ENCODE peak calls at places on chromosomes 1 and 21, in seven cellular contexts. One of them, this sample, is unnamed.

GRCh38 chr1:208204779-208205178 is 39.4 kb downstream of the PLXNA2 start:
- DNase-seq in HS-5: no peak
- DNase-seq in Calu3: no peak
- DNase-seq in COR-L47: no peak
- DNase-seq in activated CD4-positive, alpha-beta T cell treated with anti-CD3 and anti-CD28 coated beads, Interleukin-2, amount 50 U/mL, for 1 hour: no peak
- DNase-seq in CD8-positive, alpha-beta memory T cell: no peak
- DNase-seq in C1 segment of cervical spinal cord: no peak
- DNase-seq in this sample: no peak

GRCh38 chr21:32200029-32200428 is 78.8 kb downstream of the MIS18A start:
- DNase-seq in COR-L47: no peak
- DNase-seq in HS-5: no peak
- DNase-seq in Calu3: no peak
- DNase-seq in activated CD4-positive, alpha-beta T cell treated with anti-CD3 and anti-CD28 coated beads, Interleukin-2, amount 50 U/mL, for 1 hour: no peak
- DNase-seq in CD8-positive, alpha-beta memory T cell: no peak
- DNase-seq in C1 segment of cervical spinal cord: no peak
- DNase-seq in this sample: no peak

GRCh38 chr1:228469413-228470162 is 17.6 kb upstream of the RNF187 start:
- DNase-seq in activated CD4-positive, alpha-beta T cell treated with anti-CD3 and anti-CD28 coated beads, Interleukin-2, amount 50 U/mL, for 1 hour: no peak
- DNase-seq in COR-L47: no peak
- DNase-seq in HS-5: no peak
- DNase-seq in CD8-positive, alpha-beta memory T cell: no peak
- DNase-seq in Calu3: no peak
- DNase-seq in C1 segment of cervical spinal cord: no peak
- DNase-seq in this sample: no peak

GRCh38 chr1:93814795-93815737 is 63.9 kb downstream of the DNTTIP2 start:
- DNase-seq in Calu3: no peak
- DNase-seq in activated CD4-positive, alpha-beta T cell treated with anti-CD3 and anti-CD28 coated beads, Interleukin-2, amount 50 U/mL, for 1 hour: no peak
- DNase-seq in HS-5: no peak
- DNase-seq in C1 segment of cervical spinal cord: no peak
- DNase-seq in COR-L47: no peak
- DNase-seq in CD8-positive, alpha-beta memory T cell: no peak
- DNase-seq in this sample: no peak

GRCh38 chr1:160045653-160046052 is 13.9 kb upstream of the PIGM start:
- DNase-seq in CD8-positive, alpha-beta memory T cell: no peak
- DNase-seq in HS-5: no peak
- DNase-seq in activated CD4-positive, alpha-beta T cell treated with anti-CD3 and anti-CD28 coated beads, Interleukin-2, amount 50 U/mL, for 1 hour: no peak
- DNase-seq in C1 segment of cervical spinal cord: no peak
- DNase-seq in Calu3: no peak
- DNase-seq in COR-L47: no peak
- DNase-seq in this sample: no peak

GRCh38 chr1:40876436-40876761 is 14.2 kb upstream of the CITED4 start:
- DNase-seq in COR-L47: no peak
- DNase-seq in C1 segment of cervical spinal cord: no peak
- DNase-seq in activated CD4-positive, alpha-beta T cell treated with anti-CD3 and anti-CD28 coated beads, Interleukin-2, amount 50 U/mL, for 1 hour: no peak
- DNase-seq in CD8-positive, alpha-beta memory T cell: no peak
- DNase-seq in HS-5: no peak
- DNase-seq in Calu3: no peak
- DNase-seq in this sample: no peak

GRCh38 chr1:14880456-14881316 is 272.9 kb upstream of the TMEM51 start:
- DNase-seq in HS-5: peak
- DNase-seq in Calu3: no peak
- DNase-seq in COR-L47: no peak
- DNase-seq in C1 segment of cervical spinal cord: no peak
- DNase-seq in activated CD4-positive, alpha-beta T cell treated with anti-CD3 and anti-CD28 coated beads, Interleukin-2, amount 50 U/mL, for 1 hour: no peak
- DNase-seq in CD8-positive, alpha-beta memory T cell: no peak
- DNase-seq in this sample: no peak

GRCh38 chr1:236699366-236699765 is 13.1 kb downstream of the ACTN2 start:
- DNase-seq in Calu3: no peak
- DNase-seq in C1 segment of cervical spinal cord: no peak
- DNase-seq in HS-5: peak
- DNase-seq in CD8-positive, alpha-beta memory T cell: no peak
- DNase-seq in COR-L47: no peak
- DNase-seq in activated CD4-positive, alpha-beta T cell treated with anti-CD3 and anti-CD28 coated beads, Interleukin-2, amount 50 U/mL, for 1 hour: no peak
- DNase-seq in this sample: no peak

GRCh38 chr1:247113094-247113497 is 8.9 kb upstream of the ZNF669 start:
- DNase-seq in Calu3: no peak
- DNase-seq in COR-L47: no peak
- DNase-seq in activated CD4-positive, alpha-beta T cell treated with anti-CD3 and anti-CD28 coated beads, Interleukin-2, amount 50 U/mL, for 1 hour: no peak
- DNase-seq in HS-5: no peak
- DNase-seq in CD8-positive, alpha-beta memory T cell: no peak
- DNase-seq in C1 segment of cervical spinal cord: no peak
- DNase-seq in this sample: no peak

GRCh38 chr1:86825294-86825693 is 88.6 kb downstream of the SELENOF start:
- DNase-seq in activated CD4-positive, alpha-beta T cell treated with anti-CD3 and anti-CD28 coated beads, Interleukin-2, amount 50 U/mL, for 1 hour: no peak
- DNase-seq in HS-5: no peak
- DNase-seq in COR-L47: no peak
- DNase-seq in Calu3: no peak
- DNase-seq in C1 segment of cervical spinal cord: no peak
- DNase-seq in CD8-positive, alpha-beta memory T cell: no peak
- DNase-seq in this sample: no peak

GRCh38 chr1:243849089-243850012 is 692 bp downstream of the AKT3 start:
- DNase-seq in Calu3: peak
- DNase-seq in CD8-positive, alpha-beta memory T cell: peak
- DNase-seq in COR-L47: peak
- DNase-seq in activated CD4-positive, alpha-beta T cell treated with anti-CD3 and anti-CD28 coated beads, Interleukin-2, amount 50 U/mL, for 1 hour: peak
- DNase-seq in C1 segment of cervical spinal cord: peak
- DNase-seq in HS-5: peak
- DNase-seq in this sample: peak

GRCh38 chr1:59947047-59947938 is 20.7 kb upstream of the CYP2J2 start:
- DNase-seq in CD8-positive, alpha-beta memory T cell: peak
- DNase-seq in COR-L47: peak
- DNase-seq in HS-5: no peak
- DNase-seq in C1 segment of cervical spinal cord: peak
- DNase-seq in activated CD4-positive, alpha-beta T cell treated with anti-CD3 and anti-CD28 coated beads, Interleukin-2, amount 50 U/mL, for 1 hour: peak
- DNase-seq in Calu3: peak
- DNase-seq in this sample: peak

GRCh38 chr1:186643600-186643999 is 36.6 kb downstream of the PTGS2 start:
- DNase-seq in Calu3: no peak
- DNase-seq in CD8-positive, alpha-beta memory T cell: no peak
- DNase-seq in activated CD4-positive, alpha-beta T cell treated with anti-CD3 and anti-CD28 coated beads, Interleukin-2, amount 50 U/mL, for 1 hour: no peak
- DNase-seq in HS-5: peak
- DNase-seq in C1 segment of cervical spinal cord: no peak
- DNase-seq in COR-L47: no peak
- DNase-seq in this sample: no peak

GRCh38 chr1:7388488-7389185 is 382.5 kb upstream of the VAMP3 start:
- DNase-seq in COR-L47: no peak
- DNase-seq in activated CD4-positive, alpha-beta T cell treated with anti-CD3 and anti-CD28 coated beads, Interleukin-2, amount 50 U/mL, for 1 hour: no peak
- DNase-seq in HS-5: no peak
- DNase-seq in Calu3: no peak
- DNase-seq in CD8-positive, alpha-beta memory T cell: no peak
- DNase-seq in C1 segment of cervical spinal cord: peak
- DNase-seq in this sample: no peak

GRCh38 chr1:110673805-110674336 is 869 bp downstream of the KCNA3 start:
- DNase-seq in HS-5: no peak
- DNase-seq in CD8-positive, alpha-beta memory T cell: peak
- DNase-seq in COR-L47: no peak
- DNase-seq in C1 segment of cervical spinal cord: no peak
- DNase-seq in activated CD4-positive, alpha-beta T cell treated with anti-CD3 and anti-CD28 coated beads, Interleukin-2, amount 50 U/mL, for 1 hour: peak
- DNase-seq in Calu3: no peak
- DNase-seq in this sample: peak

GRCh38 chr1:32066489-32066873 is 6.3 kb upstream of the TMEM39B start:
- DNase-seq in C1 segment of cervical spinal cord: no peak
- DNase-seq in activated CD4-positive, alpha-beta T cell treated with anti-CD3 and anti-CD28 coated beads, Interleukin-2, amount 50 U/mL, for 1 hour: no peak
- DNase-seq in Calu3: peak
- DNase-seq in HS-5: peak
- DNase-seq in CD8-positive, alpha-beta memory T cell: no peak
- DNase-seq in COR-L47: no peak
- DNase-seq in this sample: no peak

GRCh38 chr1:185369786-185370185 is 52.7 kb upstream of the IVNS1ABP start:
- DNase-seq in CD8-positive, alpha-beta memory T cell: no peak
- DNase-seq in HS-5: no peak
- DNase-seq in C1 segment of cervical spinal cord: no peak
- DNase-seq in COR-L47: no peak
- DNase-seq in Calu3: no peak
- DNase-seq in activated CD4-positive, alpha-beta T cell treated with anti-CD3 and anti-CD28 coated beads, Interleukin-2, amount 50 U/mL, for 1 hour: no peak
- DNase-seq in this sample: no peak

GRCh38 chr1:16981269-16981849 is 939 bp upstream of the MFAP2 start:
- DNase-seq in activated CD4-positive, alpha-beta T cell treated with anti-CD3 and anti-CD28 coated beads, Interleukin-2, amount 50 U/mL, for 1 hour: no peak
- DNase-seq in Calu3: no peak
- DNase-seq in C1 segment of cervical spinal cord: no peak
- DNase-seq in CD8-positive, alpha-beta memory T cell: no peak
- DNase-seq in COR-L47: no peak
- DNase-seq in HS-5: peak
- DNase-seq in this sample: no peak

GRCh38 chr1:227072991-227073390 is 132.9 kb downstream of the COQ8A start:
- DNase-seq in CD8-positive, alpha-beta memory T cell: no peak
- DNase-seq in activated CD4-positive, alpha-beta T cell treated with anti-CD3 and anti-CD28 coated beads, Interleukin-2, amount 50 U/mL, for 1 hour: no peak
- DNase-seq in COR-L47: no peak
- DNase-seq in HS-5: peak
- DNase-seq in Calu3: no peak
- DNase-seq in C1 segment of cervical spinal cord: no peak
- DNase-seq in this sample: no peak

GRCh38 chr1:181347495-181348390 is 135.6 kb upstream of the CACNA1E start:
- DNase-seq in C1 segment of cervical spinal cord: no peak
- DNase-seq in Calu3: no peak
- DNase-seq in COR-L47: no peak
- DNase-seq in activated CD4-positive, alpha-beta T cell treated with anti-CD3 and anti-CD28 coated beads, Interleukin-2, amount 50 U/mL, for 1 hour: no peak
- DNase-seq in HS-5: no peak
- DNase-seq in CD8-positive, alpha-beta memory T cell: no peak
- DNase-seq in this sample: no peak

GRCh38 chr1:183306317-183307042 is 111.7 kb downstream of the NMNAT2 start:
- DNase-seq in activated CD4-positive, alpha-beta T cell treated with anti-CD3 and anti-CD28 coated beads, Interleukin-2, amount 50 U/mL, for 1 hour: no peak
- DNase-seq in HS-5: no peak
- DNase-seq in CD8-positive, alpha-beta memory T cell: no peak
- DNase-seq in C1 segment of cervical spinal cord: no peak
- DNase-seq in Calu3: no peak
- DNase-seq in COR-L47: no peak
- DNase-seq in this sample: no peak

GRCh38 chr1:211738709-211739301 is 63.4 kb upstream of the NEK2 start:
- DNase-seq in activated CD4-positive, alpha-beta T cell treated with anti-CD3 and anti-CD28 coated beads, Interleukin-2, amount 50 U/mL, for 1 hour: peak
- DNase-seq in COR-L47: no peak
- DNase-seq in C1 segment of cervical spinal cord: no peak
- DNase-seq in CD8-positive, alpha-beta memory T cell: peak
- DNase-seq in Calu3: no peak
- DNase-seq in HS-5: no peak
- DNase-seq in this sample: peak

GRCh38 chr1:110393691-110394564 is 3.1 kb upstream of the SLC16A4 start:
- DNase-seq in C1 segment of cervical spinal cord: no peak
- DNase-seq in CD8-positive, alpha-beta memory T cell: no peak
- DNase-seq in Calu3: peak
- DNase-seq in COR-L47: no peak
- DNase-seq in HS-5: peak
- DNase-seq in activated CD4-positive, alpha-beta T cell treated with anti-CD3 and anti-CD28 coated beads, Interleukin-2, amount 50 U/mL, for 1 hour: no peak
- DNase-seq in this sample: no peak

GRCh38 chr1:243594455-243594854 is 255.6 kb downstream of the AKT3 start:
- DNase-seq in HS-5: no peak
- DNase-seq in CD8-positive, alpha-beta memory T cell: no peak
- DNase-seq in activated CD4-positive, alpha-beta T cell treated with anti-CD3 and anti-CD28 coated beads, Interleukin-2, amount 50 U/mL, for 1 hour: no peak
- DNase-seq in C1 segment of cervical spinal cord: no peak
- DNase-seq in Calu3: no peak
- DNase-seq in COR-L47: no peak
- DNase-seq in this sample: no peak

GRCh38 chr1:206782448-206782847 is 10.2 kb upstream of the IL10 start:
- DNase-seq in activated CD4-positive, alpha-beta T cell treated with anti-CD3 and anti-CD28 coated beads, Interleukin-2, amount 50 U/mL, for 1 hour: no peak
- DNase-seq in HS-5: no peak
- DNase-seq in COR-L47: no peak
- DNase-seq in CD8-positive, alpha-beta memory T cell: peak
- DNase-seq in C1 segment of cervical spinal cord: no peak
- DNase-seq in Calu3: no peak
- DNase-seq in this sample: peak

GRCh38 chr1:102861247-102861646 is 247.1 kb downstream of the COL11A1 start:
- DNase-seq in Calu3: no peak
- DNase-seq in activated CD4-positive, alpha-beta T cell treated with anti-CD3 and anti-CD28 coated beads, Interleukin-2, amount 50 U/mL, for 1 hour: no peak
- DNase-seq in COR-L47: no peak
- DNase-seq in HS-5: no peak
- DNase-seq in CD8-positive, alpha-beta memory T cell: no peak
- DNase-seq in C1 segment of cervical spinal cord: no peak
- DNase-seq in this sample: no peak

This sample was measured in naive thymus-derived CD8-positive, alpha-beta T cell.